ENCODE peak calls at places on chromosomes 1 and 21, in nine cellular contexts. C is left ventricle myocardium inferior, D is keratinocyte, R is colonic mucosa, U is SJCRH30, Z is adrenal gland, N is lower lobe of right lung, V is stomach, Q is heart right ventricle. M is an unnamed sample.

GRCh38 chr1:86971778-86972177 is 57.3 kb downstream of the HS2ST1 start:
- DNase-seq in V (no peak), D (no peak), U (no peak), C (no peak), N (no peak), R (no peak), Q (no peak), Z (no peak), M (no peak)

GRCh38 chr1:41780916-41781315 is 137.8 kb downstream of the HIVEP3 start:
- DNase-seq in Q (no peak), Z (no peak), C (no peak), U (no peak), N (no peak), D (no peak), R (no peak), V (no peak), M (no peak)

GRCh38 chr21:21232320-21232719 is 234.1 kb downstream of the NCAM2 start:
- DNase-seq in U (peak; percentile 28), Q (no peak), C (no peak), D (no peak), N (no peak), V (no peak), R (no peak), Z (peak; percentile 21), M (no peak)

GRCh38 chr1:8509579-8509978 is 191.7 kb downstream of the SLC45A1 start:
- DNase-seq in C (no peak), V (no peak), Z (no peak), U (no peak), D (no peak), N (no peak), Q (no peak), R (no peak), M (no peak)

GRCh38 chr1:175530981-175531380 is 212.4 kb downstream of the TNR start:
- DNase-seq in D (no peak), Q (no peak), R (no peak), U (no peak), V (no peak), C (no peak), Z (no peak), N (no peak), M (no peak)

GRCh38 chr1:48675251-48675650 is 101.4 kb downstream of the BEND5 start:
- DNase-seq in V (no peak), N (no peak), R (no peak), Z (no peak), C (no peak), U (no peak), Q (no peak), D (no peak), M (no peak)

GRCh38 chr1:151512326-151512725 is 1.1 kb downstream of the CGN start:
- DNase-seq in C (no peak), D (no peak), Q (no peak), V (no peak), R (peak; percentile 31), N (no peak), U (no peak), Z (no peak), M (no peak)

GRCh38 chr1:231872461-231872910 is 245.9 kb downstream of the DISC1 start:
- DNase-seq in N (no peak), R (no peak), Z (no peak), Q (no peak), U (no peak), D (no peak), V (no peak), C (no peak), M (no peak)

GRCh38 chr1:117237701-117238413 is 27.1 kb upstream of the VTCN1 start:
- DNase-seq in V (no peak), Q (no peak), D (no peak), N (no peak), C (no peak), R (no peak), Z (no peak), U (peak; percentile 38), M (no peak)

GRCh38 chr1:109770331-109771095 is 6.8 kb upstream of the EPS8L3 start:
- DNase-seq in V (peak; percentile 20), D (no peak), U (peak; percentile 16), Q (peak; percentile 51), Z (no peak), R (peak; percentile 15), C (peak; percentile 36), N (peak; percentile 27), M (peak; percentile 35)

GRCh38 chr1:160260436-160261382 is 1.6 kb downstream of the DCAF8 start:
- DNase-seq in C (no peak), D (no peak), N (no peak), Q (no peak), R (no peak), Z (peak; percentile 16), V (no peak), U (peak; percentile 83), M (no peak)

GRCh38 chr1:196680107-196680506 is 28.3 kb downstream of the CFH start:
- DNase-seq in C (no peak), D (no peak), V (no peak), R (no peak), U (no peak), N (no peak), Q (no peak), Z (no peak), M (no peak)

GRCh38 chr1:26302733-26303405 is 3.6 kb downstream of the UBXN11 start:
- DNase-seq in N (no peak), Q (no peak), V (no peak), C (no peak), U (peak; percentile 38), Z (no peak), D (no peak), R (no peak), M (no peak)

GRCh38 chr1:65235867-65236805 is 73.2 kb upstream of the DNAJC6 start:
- DNase-seq in N (no peak), U (peak; percentile 63), V (no peak), R (no peak), C (no peak), Q (no peak), Z (no peak), D (no peak), M (no peak)

GRCh38 chr21:16193758-16194606 is 464.2 kb downstream of the USP25 start:
- DNase-seq in N (peak; percentile 61), Q (peak; percentile 48), Z (peak; percentile 73), R (peak; percentile 28), C (peak; percentile 58), U (peak; percentile 94), D (no peak), V (peak; percentile 31), M (no peak)

GRCh38 chr1:66930823-66931174 is 6.0 kb downstream of the MIER1 start:
- DNase-seq in U (no peak), C (no peak), N (no peak), D (no peak), Z (no peak), V (no peak), R (no peak), Q (no peak), M (no peak)

GRCh38 chr1:3650248-3651010 is 526 bp upstream of the WRAP73 start:
- DNase-seq in Z (no peak), C (no peak), U (no peak), N (no peak), R (no peak), Q (no peak), D (no peak), V (no peak), M (no peak)

GRCh38 chr1:4046836-4047461 is 146.9 kb upstream of the C1orf174 start:
- DNase-seq in C (no peak), R (no peak), Z (no peak), U (no peak), Q (no peak), N (no peak), V (no peak), D (no peak), M (peak; percentile 29)

GRCh38 chr1:157697781-157698569 is 2.6 kb downstream of the FCRL3 start:
- DNase-seq in Z (no peak), C (no peak), U (no peak), Q (no peak), V (no peak), R (no peak), N (no peak), D (no peak), M (no peak)
- H3K27ac ChIP-seq in Z (no peak overlapping the region), C (no peak overlapping the region), U (no peak overlapping the region), Q (no peak overlapping the region), V (no peak overlapping the region), R (no peak overlapping the region), N (no peak overlapping the region), D (no peak overlapping the region), M (no peak overlapping the region)

DNA sequence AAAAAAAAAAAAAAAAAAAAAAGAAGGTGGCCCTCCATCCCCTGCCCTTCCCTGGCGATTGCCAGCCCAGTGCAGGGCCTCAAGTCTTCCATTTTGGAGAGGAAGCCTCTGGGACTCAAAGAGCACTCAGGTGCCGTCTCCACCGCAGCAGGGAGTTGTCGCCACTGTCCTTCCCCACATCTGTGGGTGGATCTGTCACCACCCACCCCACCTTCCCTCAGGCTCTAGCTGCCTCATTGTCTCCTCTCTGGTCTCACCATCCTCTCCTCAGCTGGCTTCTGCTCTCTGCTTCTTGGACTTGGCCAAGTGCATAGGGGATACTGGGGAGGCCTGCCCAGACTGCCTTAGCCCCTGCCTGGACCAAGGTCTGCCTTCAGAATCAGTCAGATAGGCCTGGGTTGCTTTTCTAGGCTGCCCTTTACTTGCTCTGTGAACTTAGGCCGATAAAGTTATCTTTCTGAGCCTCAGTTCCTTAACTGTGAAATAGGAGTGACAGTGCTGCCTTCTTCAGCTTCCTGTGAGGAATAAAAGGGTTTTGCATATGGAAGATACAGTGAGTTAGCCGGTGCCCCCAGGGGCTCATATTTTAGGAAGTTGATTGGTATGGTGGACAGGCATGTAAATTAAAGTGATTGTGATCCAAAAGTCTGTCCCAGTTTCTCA is 15.8 kb downstream of the RCC1 start:
- DNase-seq in Z (no peak), C (no peak), N (no peak), U (no peak), V (no peak), D (no peak), R (no peak), Q (no peak), M (no peak)
- H3K27ac ChIP-seq in Z (no peak overlapping the region), C (no peak overlapping the region), N (no peak overlapping the region), U (no peak overlapping the region), V (no peak overlapping the region), D (no peak overlapping the region), R (no peak overlapping the region), Q (no peak overlapping the region), M (no peak overlapping the region)

GRCh38 chr1:202362212-202362611 is 13.7 kb downstream of the PPP1R12B start:
- DNase-seq in D (no peak), U (no peak), R (no peak), Z (no peak), Q (no peak), N (no peak), C (no peak), V (no peak), M (no peak)
- H3K27ac ChIP-seq in D (no peak overlapping the region), U (no peak overlapping the region), R (no peak overlapping the region), Z (no peak overlapping the region), Q (no peak overlapping the region), N (no peak overlapping the region), C (peak overlapping the region; percentile 32), V (no peak overlapping the region), M (no peak overlapping the region)

DNA sequence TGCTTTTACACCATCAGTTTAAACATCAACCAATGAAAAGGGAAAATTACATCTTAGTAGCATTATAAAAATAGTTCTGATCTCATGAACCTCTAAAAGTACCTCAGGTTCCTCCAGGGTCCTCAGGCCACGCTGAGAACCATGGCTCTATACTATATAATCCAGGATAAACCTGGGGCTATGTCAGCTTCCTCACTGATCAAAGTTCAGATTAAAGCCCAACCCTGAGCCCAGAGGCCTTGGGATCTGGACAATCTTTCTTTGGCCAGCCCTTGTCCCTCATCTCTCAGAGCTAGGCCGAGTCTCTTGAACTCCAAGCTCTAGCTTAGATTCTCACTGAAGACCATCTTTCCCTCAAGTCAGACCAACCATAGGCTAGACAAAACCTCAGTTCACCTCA is 168.3 kb downstream of the PLPP3 start:
- DNase-seq in V (no peak), Z (no peak), N (no peak), U (no peak), D (no peak), R (no peak), C (no peak), Q (no peak), M (no peak)
- H3K27ac ChIP-seq in V (peak overlapping the region; percentile 22), Z (no peak overlapping the region), N (peak overlapping the region; percentile 18), U (no peak overlapping the region), D (no peak overlapping the region), R (no peak overlapping the region), C (peak overlapping the region; percentile 78), Q (peak overlapping the region; percentile 74), M (no peak overlapping the region)

M was measured in RWPE2.